ENCODE peak calls at places on chromosome 3, in five cellular contexts. L is NT2/D1, P is lung, N is spleen, O is K562. G is an unnamed sample.

GRCh38 chr3:70064194-70064787 is 64.8 kb downstream of the SAMMSON start:
- DNase-seq in L (no peak), P (no peak), N (no peak), O (peak), G (no peak)

GRCh38 chr3:9201278-9201677 is 48.2 kb downstream of the SRGAP3 start:
- DNase-seq in L (no peak), P (no peak), N (no peak), O (no peak), G (no peak)

GRCh38 chr3:193897288-193897687 is 238.7 kb upstream of the HES1 start:
- DNase-seq in L (no peak), P (no peak), N (no peak), O (peak), G (no peak)

GRCh38 chr3:127959873-127960272 is 44.8 kb downstream of the KBTBD12 start:
- DNase-seq in L (peak), P (no peak), N (no peak), O (no peak), G (peak)

GRCh38 chr3:30293621-30294240 is 312.7 kb upstream of the TGFBR2 start:
- DNase-seq in L (no peak), P (no peak), N (no peak), O (no peak), G (no peak)

GRCh38 chr3:175731543-175731942 is 872.4 kb downstream of the NAALADL2 start:
- DNase-seq in L (no peak), P (no peak), N (no peak), O (no peak), G (no peak)

GRCh38 chr3:31105011-31105410 is 210.6 kb upstream of the GADL1 start:
- DNase-seq in L (no peak), P (no peak), N (no peak), O (no peak), G (no peak)

GRCh38 chr3:59424268-59425010 is 374.6 kb upstream of the CFAP20DC start:
- DNase-seq in L (no peak), P (no peak), N (no peak), O (no peak), G (no peak)

GRCh38 chr3:172173316-172174271 is 134.2 kb downstream of the FNDC3B start:
- DNase-seq in L (no peak), P (no peak), N (no peak), O (no peak), G (no peak)

GRCh38 chr3:139304383-139304782 is 39.4 kb upstream of the MRPS22 start:
- DNase-seq in L (no peak), P (no peak), N (no peak), O (no peak), G (no peak)

GRCh38 chr3:66372681-66373350 is 128.0 kb downstream of the LRIG1 start:
- DNase-seq in L (peak), P (no peak), N (no peak), O (no peak), G (peak)

GRCh38 chr3:39780352-39780751 is 29.1 kb upstream of the MYRIP start:
- DNase-seq in L (no peak), P (no peak), N (no peak), O (no peak), G (no peak)

GRCh38 chr3:123877965-123878364 is 6.2 kb downstream of the MYLK start:
- DNase-seq in L (no peak), P (no peak), N (no peak), O (no peak), G (no peak)

GRCh38 chr3:64748244-64748894 is 60.6 kb upstream of the ADAMTS9 start:
- DNase-seq in L (peak), P (no peak), N (no peak), O (no peak), G (peak)

GRCh38 chr3:184391266-184391665 is 11.4 kb downstream of the CHRD start:
- DNase-seq in L (no peak), P (no peak), N (no peak), O (no peak), G (no peak)

GRCh38 chr3:16240229-16241023 is 24.3 kb downstream of the DPH3 start:
- DNase-seq in L (no peak), P (no peak), N (no peak), O (no peak), G (no peak)

GRCh38 chr3:163043074-163043473 is 1546.5 kb downstream of the OTOL1 start:
- DNase-seq in L (peak), P (no peak), N (no peak), O (no peak), G (no peak)

GRCh38 chr3:141091416-141091815 is 40.3 kb downstream of the SPSB4 start:
- DNase-seq in L (no peak), P (no peak), N (no peak), O (no peak), G (no peak)

GRCh38 chr3:59772416-59773408 is 722.9 kb upstream of the CFAP20DC start:
- DNase-seq in L (no peak), P (no peak), N (peak), O (no peak), G (no peak)

GRCh38 chr3:123469323-123469995 is 20.6 kb upstream of the ADCY5 start:
- DNase-seq in L (no peak), P (no peak), N (no peak), O (no peak), G (peak)

GRCh38 chr3:30347679-30348216 is 258.7 kb upstream of the TGFBR2 start:
- DNase-seq in L (no peak), P (no peak), N (no peak), O (no peak), G (no peak)

GRCh38 chr3:98914210-98915080 is 12.9 kb upstream of the DCBLD2 start:
- DNase-seq in L (no peak), P (no peak), N (no peak), O (no peak), G (no peak)

GRCh38 chr3:16697437-16698258 is 92.4 kb upstream of the DAZL start:
- DNase-seq in L (peak), P (no peak), N (peak), O (no peak), G (no peak)

GRCh38 chr3:127804141-127804540 is 18.2 kb downstream of the MGLL start:
- DNase-seq in L (no peak), P (no peak), N (no peak), O (no peak), G (no peak)

GRCh38 chr3:103786296-103786695 is 1351.5 kb downstream of the ZPLD1 start:
- DNase-seq in L (no peak), P (no peak), N (no peak), O (no peak), G (no peak)

GRCh38 chr3:51955175-51955892 is at the start of gene GPR62:
- DNase-seq in L (no peak), P (no peak), N (no peak), O (no peak), G (no peak)

GRCh38 chr3:111917300-111917699 is 58.2 kb downstream of the PHLDB2 start:
- DNase-seq in L (peak), P (no peak), N (no peak), O (no peak), G (peak)

GRCh38 chr3:129016366-129016724 is 15.2 kb downstream of the EFCC1 start:
- DNase-seq in L (no peak), P (no peak), N (peak), O (no peak), G (no peak)

GRCh38 chr3:46501702-46502101 is 3.9 kb downstream of the RTP3 start:
- DNase-seq in L (no peak), P (peak), N (no peak), O (no peak), G (no peak)

GRCh38 chr3:127673191-127674098 is 693 bp downstream of the ABTB1 start:
- DNase-seq in L (no peak), P (peak), N (peak), O (peak), G (peak)

GRCh38 chr3:99947356-99947755 is 129.7 kb downstream of the CMSS1 start:
- DNase-seq in L (no peak), P (no peak), N (no peak), O (no peak), G (no peak)

GRCh38 chr3:63791974-63792373 is 27.1 kb upstream of the C3orf49 start:
- DNase-seq in L (no peak), P (no peak), N (no peak), O (no peak), G (no peak)

GRCh38 chr3:127658234-127658633 is 14.5 kb upstream of the ABTB1 start:
- DNase-seq in L (no peak), P (no peak), N (no peak), O (no peak), G (no peak)

GRCh38 chr3:22319446-22319845 is 568.4 kb upstream of the ZNF385D start:
- DNase-seq in L (no peak), P (no peak), N (no peak), O (no peak), G (no peak)

GRCh38 chr3:182248349-182248880 is 536.7 kb downstream of the SOX2 start:
- DNase-seq in L (no peak), P (no peak), N (no peak), O (peak), G (no peak)

GRCh38 chr3:31240013-31240412 is 292.7 kb upstream of the STT3B start:
- DNase-seq in L (no peak), P (no peak), N (no peak), O (no peak), G (no peak)

GRCh38 chr3:181709537-181710279 is 2.0 kb upstream of the SOX2 start:
- DNase-seq in L (no peak), P (peak), N (peak), O (peak), G (no peak)

GRCh38 chr3:105688821-105689220 is 180.0 kb downstream of the CBLB start:
- DNase-seq in L (no peak), P (no peak), N (no peak), O (no peak), G (no peak)

GRCh38 chr3:108292465-108292864 is 3.9 kb upstream of the HHLA2 start:
- DNase-seq in L (no peak), P (no peak), N (no peak), O (no peak), G (no peak)

GRCh38 chr3:120743081-120743365 is 479 bp downstream of the GTF2E1 start:
- DNase-seq in L (no peak), P (no peak), N (no peak), O (no peak), G (no peak)

GRCh38 chr3:120743556-120744195 is 1.1 kb downstream of the GTF2E1 start:
- DNase-seq in L (no peak), P (no peak), N (no peak), O (peak), G (peak)

GRCh38 chr3:120741320-120741719 is 996 bp downstream of the RABL3 start:
- DNase-seq in L (no peak), P (no peak), N (no peak), O (peak), G (no peak)

GRCh38 chr3:120741837-120742197 is 499 bp downstream of the RABL3 start:
- DNase-seq in L (no peak), P (no peak), N (no peak), O (no peak), G (no peak)

DNA sequence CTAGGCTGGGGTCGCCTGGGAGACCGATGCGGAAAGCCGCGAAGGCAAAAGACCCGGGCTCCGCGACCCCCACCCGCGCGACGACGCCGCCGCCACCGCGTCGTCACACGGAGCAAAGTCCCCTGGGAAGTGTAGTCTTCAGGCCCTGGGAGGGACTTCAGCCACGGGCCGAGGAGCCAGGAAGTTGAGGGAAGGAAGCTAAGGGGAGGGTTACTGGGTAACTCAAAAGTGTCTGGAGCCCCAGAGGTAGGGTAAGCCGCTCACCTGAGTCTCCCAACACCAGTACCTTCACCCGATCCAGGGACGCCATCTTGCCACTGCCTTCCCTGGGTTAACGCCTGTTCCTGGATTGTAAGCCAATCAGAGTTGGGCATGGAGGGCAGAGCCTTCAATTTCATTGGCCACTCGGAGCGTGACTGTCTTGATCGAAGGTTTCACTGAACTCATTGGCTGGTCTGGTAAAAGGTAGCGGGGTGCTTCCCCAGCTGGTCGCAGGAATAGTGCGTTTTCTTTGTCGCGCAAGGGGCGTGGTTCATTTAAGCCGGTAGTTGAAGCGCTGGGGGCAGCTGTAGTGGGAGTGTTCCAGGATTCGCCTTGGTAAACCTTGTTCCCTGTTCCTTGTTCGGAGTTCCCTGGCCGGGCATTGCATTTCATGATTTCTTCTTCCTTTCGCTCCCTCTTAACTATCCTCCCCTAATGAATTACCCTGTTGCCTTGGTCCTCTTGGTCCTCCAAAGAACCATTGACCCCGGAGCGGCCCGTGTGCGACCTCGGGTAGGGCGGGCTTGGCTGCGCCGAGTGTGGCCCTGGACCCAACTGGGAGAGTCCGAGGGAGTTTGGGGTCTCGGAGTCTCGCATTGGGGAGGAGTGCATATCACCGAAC is at the start of the genes GTF2E1 and RABL3:
- DNase-seq in L (peak), P (peak), N (peak), O (peak), G (peak)
- H3K4me3 ChIP-seq in L (peak), P (peak), N (peak), O (peak), G (peak)

GRCh38 chr3:56916697-56917336 is 115.1 kb upstream of the ARHGEF3 start:
- DNase-seq in L (no peak), P (no peak), N (no peak), O (no peak), G (no peak)
- H3K4me3 ChIP-seq in L (no peak), P (no peak), N (no peak), O (no peak), G (no peak)

GRCh38 chr3:24494616-24495333 is at the start of gene THRB:
- DNase-seq in L (no peak), P (peak), N (peak), O (peak), G (peak)

GRCh38 chr3:24495334-24495994 is 814 bp upstream of the THRB start:
- DNase-seq in L (no peak), P (peak), N (peak), O (peak), G (peak)

GRCh38 chr3:24492971-24493551 is 1.6 kb downstream of the THRB start:
- DNase-seq in L (no peak), P (no peak), N (no peak), O (no peak), G (no peak)

GRCh38 chr3:24496529-24497482 is 2.2 kb upstream of the THRB start:
- DNase-seq in L (no peak), P (peak), N (peak), O (peak), G (peak)

GRCh38 chr3:24493951-24494615 is 567 bp downstream of the THRB start:
- DNase-seq in L (no peak), P (peak), N (peak), O (peak), G (peak)
- H3K4me3 ChIP-seq in L (peak), P (peak), N (peak), O (peak), G (peak)

GRCh38 chr3:187955076-187955952 is 198.6 kb upstream of the LPP start:
- DNase-seq in L (no peak), P (no peak), N (no peak), O (no peak), G (no peak)

GRCh38 chr3:187957209-187957981 is 196.6 kb upstream of the LPP start:
- DNase-seq in L (no peak), P (no peak), N (no peak), O (no peak), G (no peak)

GRCh38 chr3:187960820-187961219 is 193.1 kb upstream of the LPP start:
- DNase-seq in L (no peak), P (no peak), N (no peak), O (no peak), G (no peak)

GRCh38 chr3:187961366-187961765 is 192.6 kb upstream of the LPP start:
- DNase-seq in L (no peak), P (no peak), N (no peak), O (no peak), G (no peak)

GRCh38 chr3:187958432-187959003 is 195.4 kb upstream of the LPP start:
- DNase-seq in L (no peak), P (no peak), N (peak), O (no peak), G (no peak)
- H3K4me3 ChIP-seq in L (no peak), P (no peak), N (no peak), O (no peak), G (no peak)

GRCh38 chr3:57998366-57999283 is 9.6 kb upstream of the FLNB start:
- DNase-seq in L (no peak), P (no peak), N (no peak), O (peak), G (no peak)
- H3K4me3 ChIP-seq in L (no peak), P (no peak), N (no peak), O (no peak), G (no peak)

GRCh38 chr3:49461443-49462171 is 8.5 kb upstream of the DAG1 start:
- DNase-seq in L (peak), P (no peak), N (no peak), O (peak), G (peak)
- H3K4me3 ChIP-seq in L (peak), P (no peak), N (no peak), O (no peak), G (no peak)

DNA sequence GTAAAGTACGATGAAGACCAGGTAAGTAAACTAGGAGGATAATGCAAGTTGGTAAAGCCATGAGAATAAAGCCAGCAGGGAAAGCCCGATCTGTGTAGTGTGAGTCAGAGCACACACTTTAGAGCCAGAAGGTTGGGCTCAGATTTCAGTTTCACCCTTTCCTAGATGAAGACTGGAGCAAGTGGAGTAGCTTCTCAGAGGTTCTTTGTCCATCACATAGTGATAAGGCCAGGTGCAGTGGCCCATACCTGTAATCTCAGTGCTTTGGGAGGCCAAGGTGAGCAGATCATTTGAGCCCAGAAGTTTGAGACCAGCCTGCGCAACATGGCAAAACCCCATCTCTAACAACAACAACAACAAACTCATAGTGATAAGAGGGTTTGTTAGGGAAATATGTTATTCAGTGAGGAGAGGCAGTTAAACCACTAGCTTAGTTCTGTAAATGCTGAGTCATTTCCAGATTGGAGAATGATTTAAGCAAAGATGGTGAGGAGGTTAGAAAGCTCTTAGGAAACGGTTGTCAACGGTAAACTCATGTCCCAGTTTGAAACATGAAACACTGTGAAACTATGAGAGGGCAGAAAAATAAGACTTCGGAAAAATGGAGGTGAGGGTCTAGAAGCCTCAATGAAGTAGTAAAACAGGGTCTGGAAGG is 39.0 kb downstream of the IL12A start:
- DNase-seq in L (no peak), P (no peak), N (no peak), O (no peak), G (no peak)
- H3K4me3 ChIP-seq in L (no peak), P (no peak), N (no peak), O (no peak), G (no peak)

DNA sequence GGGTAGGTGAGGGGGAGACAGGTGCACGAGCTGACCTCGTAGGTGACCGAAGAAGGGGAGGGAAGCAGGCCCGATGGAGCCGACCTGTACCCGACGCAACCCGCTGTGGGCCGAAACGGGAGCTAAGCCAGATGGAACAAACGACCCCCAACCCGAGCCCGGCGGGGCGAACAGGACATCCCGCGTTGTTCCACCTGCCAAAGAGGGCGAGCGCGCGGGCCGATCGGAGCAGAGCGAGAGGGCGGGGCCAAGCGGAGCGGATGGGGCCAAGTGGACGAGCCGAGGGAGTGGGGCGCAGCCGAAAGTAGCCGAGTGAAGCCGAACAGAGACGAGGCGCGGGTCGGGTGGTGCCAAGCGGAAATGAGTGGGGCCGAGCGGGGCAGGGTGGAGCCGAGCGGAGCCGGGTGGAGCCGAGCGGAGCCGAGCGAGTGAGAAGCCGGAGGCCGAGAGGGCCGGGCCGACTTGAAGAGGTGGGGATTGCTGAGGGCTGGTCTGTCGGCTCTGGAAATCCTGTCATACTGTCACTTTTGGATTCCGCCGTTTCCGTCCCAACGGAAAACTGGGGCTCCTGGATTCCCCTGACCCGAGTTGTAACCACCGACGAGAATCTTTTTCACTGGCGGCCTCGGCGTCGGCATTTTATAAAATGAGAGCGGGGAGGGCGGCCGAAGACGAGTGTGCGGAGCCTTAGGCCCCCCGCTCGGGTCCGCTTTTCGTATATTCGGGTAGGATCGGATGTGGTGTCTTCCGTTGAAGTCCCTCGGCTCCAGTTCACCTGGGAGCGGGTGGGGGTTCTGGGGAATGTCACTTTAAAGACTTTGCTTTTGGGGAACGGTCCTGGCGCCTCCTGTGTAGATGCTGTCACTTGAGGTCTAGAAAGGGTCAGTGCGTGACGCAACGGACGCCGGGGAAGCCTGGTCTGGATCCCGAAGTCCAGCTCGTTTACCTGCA is 15.6 kb upstream of the WNT7A start:
- DNase-seq in L (peak), P (peak), N (peak), O (peak), G (peak)
- H3K4me3 ChIP-seq in L (peak), P (peak), N (peak), O (peak), G (peak)

GRCh38 chr3:49519916-49520385 is 34.3 kb upstream of the BSN start:
- DNase-seq in L (no peak), P (no peak), N (peak), O (no peak), G (no peak)
- H3K4me3 ChIP-seq in L (no peak), P (no peak), N (no peak), O (no peak), G (no peak)

G was measured in H7.